ENCODE peak calls at places on chromosomes 3 and 15, in seven cellular contexts. E, L, P, G, A, K and B are unnamed samples.

GRCh38 chr15:50685976-50686467 is 575 bp downstream of the TRPM7 start:
- DNase-seq in E (peak; percentile 72), K (peak; percentile 82), L (peak; percentile 5), A (peak; percentile 72), G (peak; percentile 57), P (peak; percentile 57), B (peak; percentile 62)

GRCh38 chr15:88491158-88491557 is 23.6 kb downstream of the MRPS11 start:
- DNase-seq in A (peak; percentile 29), K (no peak), E (no peak), G (no peak), L (no peak), P (no peak), B (no peak)

GRCh38 chr3:137948400-137949072 is 61.4 kb upstream of the CLDN18 start:
- DNase-seq in P (no peak), G (no peak), E (no peak), A (no peak), K (no peak), L (no peak), B (no peak)

GRCh38 chr3:49171119-49171774 is at the start of gene KLHDC8B:
- DNase-seq in P (peak; percentile 91), G (peak; percentile 81), E (peak; percentile 91), K (peak; percentile 87), A (peak; percentile 63), L (peak; percentile 68), B (peak; percentile 72)

GRCh38 chr3:179880868-179881267 is 155.9 kb downstream of the PEX5L start:
- DNase-seq in K (no peak), G (no peak), E (no peak), A (no peak), P (no peak), L (no peak), B (no peak)

GRCh38 chr3:134327594-134327975 is 46.7 kb downstream of the AMOTL2 start:
- DNase-seq in L (no peak), A (peak; percentile 94), E (no peak), K (no peak), P (no peak), G (no peak), B (no peak)

GRCh38 chr15:43702174-43702573 is 8.5 kb downstream of the CKMT1A start:
- DNase-seq in G (no peak), E (no peak), A (no peak), P (no peak), L (no peak), K (no peak), B (no peak)

GRCh38 chr3:175743733-175744400 is 884.7 kb downstream of the NAALADL2 start:
- DNase-seq in E (no peak), L (no peak), P (no peak), G (no peak), K (no peak), A (peak; percentile 78), B (no peak)

GRCh38 chr3:126199256-126199655 is 18.9 kb upstream of the ALDH1L1 start:
- DNase-seq in P (no peak), L (no peak), A (no peak), E (no peak), K (no peak), G (no peak), B (no peak)

GRCh38 chr15:26771917-26772587 is 814 bp downstream of the GABRB3 start:
- DNase-seq in P (no peak), G (no peak), L (no peak), A (no peak), K (no peak), E (no peak), B (no peak)

GRCh38 chr15:26771168-26771916 is 1.5 kb downstream of the GABRB3 start:
- DNase-seq in G (no peak), L (no peak), A (no peak), K (no peak), P (peak; percentile 30), E (no peak), B (no peak)

GRCh38 chr15:26766262-26766661 is 6.6 kb downstream of the GABRB3 start:
- DNase-seq in A (no peak), E (no peak), P (no peak), G (no peak), L (no peak), K (no peak), B (no peak)

GRCh38 chr15:26772588-26773484 is at the start of gene GABRB3:
- DNase-seq in G (no peak), L (no peak), P (peak; percentile 46), A (no peak), K (no peak), E (peak; percentile 55), B (no peak)

GRCh38 chr15:26767169-26767670 is 5.6 kb downstream of the GABRB3 start:
- DNase-seq in A (no peak), E (no peak), K (no peak), L (no peak), G (no peak), P (no peak), B (no peak)
- H3K27ac ChIP-seq in A (no peak overlapping the region), E (no peak overlapping the region), K (no peak overlapping the region), L (peak overlapping the region; percentile 73), G (no peak overlapping the region), P (no peak overlapping the region), B (no peak overlapping the region)

GRCh38 chr15:98881526-98882517 is 125.8 kb downstream of the PGPEP1L start:
- DNase-seq in L (no peak), K (no peak), P (no peak), G (no peak), A (peak; percentile 42), E (no peak), B (no peak)
- H3K4me1 ChIP-seq in L (peaks cover 1% of the 10 kb centered on the region), K (no peaks in the 10 kb centered on the region), P (peaks cover 60% of the 10 kb centered on the region), G (no peaks in the 10 kb centered on the region), A (peaks cover 4% of the 10 kb centered on the region), E (peaks cover 14% of the 10 kb centered on the region), B (peaks cover 8% of the 10 kb centered on the region)

DNA sequence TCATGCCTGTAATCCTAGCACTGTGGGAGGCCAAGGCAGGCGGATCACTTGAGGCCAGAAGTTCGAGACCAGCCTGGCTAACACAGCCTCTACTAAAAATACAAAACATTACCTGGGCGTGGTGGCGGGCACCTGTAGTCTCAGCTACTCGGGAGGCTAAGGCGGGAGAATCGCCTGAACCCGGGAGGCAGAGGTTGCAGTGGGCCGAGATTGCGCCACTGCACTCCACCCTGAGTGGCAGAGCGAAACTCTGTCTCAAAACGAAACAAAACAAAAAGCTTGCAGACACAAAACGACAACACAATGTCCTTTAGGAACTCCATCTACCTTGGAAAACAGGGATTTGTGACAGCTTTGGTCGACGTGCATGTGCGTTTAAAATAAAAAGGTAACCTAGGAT is 716 bp upstream of the KLHL24 start:
- DNase-seq in L (no peak), P (no peak), K (no peak), G (no peak), A (peak; percentile 2), E (peak; percentile 51), B (no peak)
- H3K4me3 ChIP-seq in L (no peak overlapping the region), P (peak overlapping the region; percentile 71), K (peak overlapping the region; percentile 94), G (peak overlapping the region; percentile 91), A (peak overlapping the region; percentile 98), E (peak overlapping the region; percentile 97), B (peak overlapping the region; percentile 75)

DNA sequence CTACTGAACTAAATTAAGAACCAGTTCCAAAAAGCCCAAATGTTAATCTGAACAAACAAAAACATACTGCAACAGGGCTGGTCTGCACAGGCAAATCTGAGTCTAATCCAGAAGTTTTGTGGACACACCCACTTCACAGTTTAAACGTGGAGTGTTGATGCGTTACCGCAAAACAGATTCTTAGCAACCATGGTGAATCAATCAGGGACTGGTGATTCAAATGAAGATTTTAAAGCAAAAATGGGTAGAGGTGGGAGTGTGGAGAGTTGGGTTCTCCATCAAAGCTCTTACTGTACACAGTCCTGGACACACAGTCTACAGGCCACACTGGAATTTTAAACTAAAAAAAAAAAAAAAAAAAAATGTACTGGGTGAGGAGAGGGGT is 5.2 kb downstream of the ANXA2 start:
- DNase-seq in A (peak; percentile 87), G (no peak), K (peak; percentile 64), L (no peak), E (no peak), P (no peak), B (no peak)
- H3K27ac ChIP-seq in A (peak overlapping the region; percentile 97), G (peak overlapping the region; percentile 99), K (no peak overlapping the region), L (no peak overlapping the region), E (peak overlapping the region; percentile 95), P (peak overlapping the region; percentile 98), B (no peak overlapping the region)

GRCh38 chr15:70519004-70519365 is 244.4 kb downstream of the UACA start:
- DNase-seq in A (no peak), K (peak; percentile 14), P (no peak), L (no peak), E (no peak), G (no peak), B (no peak)

GRCh38 chr15:70516408-70517193 is 246.8 kb downstream of the UACA start:
- DNase-seq in K (no peak), P (no peak), G (no peak), L (no peak), E (no peak), A (no peak), B (no peak)

GRCh38 chr15:70519616-70520015 is 243.7 kb downstream of the UACA start:
- DNase-seq in K (peak; percentile 10), P (no peak), E (no peak), A (no peak), L (no peak), G (no peak), B (no peak)

GRCh38 chr15:70517194-70517590 is 246.2 kb downstream of the UACA start:
- DNase-seq in P (no peak), A (no peak), L (no peak), K (no peak), G (no peak), E (no peak), B (no peak)

DNA sequence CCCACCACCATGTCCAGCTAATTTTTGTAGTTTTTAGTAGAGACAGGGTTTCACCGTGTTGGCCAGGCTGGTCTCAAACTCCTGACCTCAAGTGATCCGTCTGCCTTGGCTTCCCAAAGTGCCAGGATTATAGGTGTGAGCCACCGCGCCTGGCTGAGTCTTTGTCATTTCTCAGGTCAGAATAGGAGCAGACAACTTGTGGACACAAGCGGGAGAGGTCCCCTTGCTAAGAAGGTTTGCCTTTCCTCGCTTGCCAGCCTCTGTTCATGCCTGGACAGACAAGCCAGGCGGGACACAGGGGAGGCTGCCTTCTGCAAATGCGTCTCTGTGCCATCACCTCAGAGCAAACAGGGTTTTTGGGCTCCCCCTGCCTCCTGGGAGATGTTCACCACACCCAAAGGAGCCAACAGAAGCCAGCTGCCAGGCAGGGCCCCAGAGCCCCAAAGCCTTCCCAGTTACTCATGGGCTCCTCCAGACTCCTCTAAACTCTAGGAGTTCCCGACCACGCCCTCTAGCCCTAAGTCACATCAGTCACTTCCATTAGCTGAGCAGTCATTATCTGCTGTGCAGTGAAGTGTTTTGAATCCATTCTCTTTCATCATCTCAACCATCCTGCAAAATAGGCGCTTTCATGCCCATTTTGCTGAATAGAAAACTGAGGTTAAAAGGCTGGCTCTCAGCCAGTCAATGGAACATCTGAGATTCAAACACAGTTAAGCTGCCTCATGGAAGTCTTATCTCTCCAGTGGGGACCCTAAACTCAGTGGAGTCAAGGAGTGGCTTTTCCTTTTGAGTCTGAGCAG is 245.0 kb downstream of the UACA start:
- DNase-seq in P (no peak), A (no peak), G (no peak), L (no peak), K (peak; percentile 34), E (no peak), B (no peak)
- H3K4me1 ChIP-seq in P (no peaks in the 10 kb centered on the region), A (no peaks in the 10 kb centered on the region), G (no peaks in the 10 kb centered on the region), L (no peaks in the 10 kb centered on the region), K (no peaks in the 10 kb centered on the region), E (no peaks in the 10 kb centered on the region), B (no peaks in the 10 kb centered on the region)